ENCODE peak calls at places on chromosomes 11 and 22, in six cellular contexts. L is H9, F is IMR-90, N is neuronal stem cell, I is neural progenitor cell, Q is fibroblast of lung. G is an unnamed sample.

GRCh38 chr11:4465411-4465810 is 16.3 kb downstream of the OR52K2 start:
- DNase-seq in L (no peak), F (no peak), N (no peak), I (no peak), Q (no peak), G (no peak)

GRCh38 chr11:35418847-35419712 is at the start of gene SLC1A2:
- DNase-seq in L (peak), F (peak), N (peak), I (peak), Q (no peak), G (no peak)

GRCh38 chr22:18103527-18104269 is 6.9 kb upstream of the TUBA8 start:
- DNase-seq in L (no peak), F (no peak), N (no peak), I (no peak), Q (no peak), G (no peak)

GRCh38 chr11:65958774-65959420 is 2.6 kb upstream of the SART1 start:
- DNase-seq in L (no peak), F (no peak), N (no peak), I (no peak), Q (no peak), G (no peak)

GRCh38 chr11:101022256-101022655 is 107.4 kb downstream of the PGR start:
- DNase-seq in L (no peak), F (no peak), N (no peak), I (no peak), Q (no peak), G (peak)

GRCh38 chr11:44315947-44316387 is 6.0 kb upstream of the ALX4 start:
- DNase-seq in L (no peak), F (peak), N (no peak), I (peak), Q (no peak), G (peak)

GRCh38 chr11:117646419-117646818 is 150.6 kb downstream of the DSCAML1 start:
- DNase-seq in L (no peak), F (no peak), N (no peak), I (no peak), Q (no peak), G (no peak)

GRCh38 chr22:44645531-44645930 is 56.5 kb upstream of the PRR5 start:
- DNase-seq in L (peak), F (no peak), N (no peak), I (no peak), Q (no peak), G (no peak)

GRCh38 chr22:48779211-48779643 is 1048.4 kb downstream of the BRD1 start:
- DNase-seq in L (no peak), F (no peak), N (no peak), I (no peak), Q (no peak), G (no peak)

GRCh38 chr11:6757373-6757967 is 14.3 kb downstream of the OR2AG2 start:
- DNase-seq in L (peak), F (peak), N (peak), I (peak), Q (peak), G (peak)

GRCh38 chr11:115321602-115322289 is 182.5 kb downstream of the CADM1 start:
- DNase-seq in L (no peak), F (peak), N (no peak), I (no peak), Q (peak), G (no peak)

GRCh38 chr11:125429807-125430678 is 66.0 kb downstream of the FEZ1 start:
- DNase-seq in L (no peak), F (no peak), N (no peak), I (no peak), Q (no peak), G (no peak)

GRCh38 chr11:47415949-47416472 is 7.6 kb downstream of the SLC39A13 start:
- DNase-seq in L (no peak), F (peak), N (no peak), I (peak), Q (peak), G (peak)

GRCh38 chr22:27581688-27582087 is 219.9 kb downstream of the MN1 start:
- DNase-seq in L (no peak), F (peak), N (no peak), I (no peak), Q (peak), G (no peak)

GRCh38 chr11:21710791-21711190 is 482.1 kb upstream of the ANO5 start:
- DNase-seq in L (no peak), F (no peak), N (no peak), I (no peak), Q (no peak), G (no peak)

GRCh38 chr22:26466196-26466595 is 17.4 kb downstream of the HPS4 start:
- DNase-seq in L (no peak), F (no peak), N (no peak), I (no peak), Q (no peak), G (no peak)

GRCh38 chr11:68213135-68213515 is at the start of gene KMT5B:
- DNase-seq in L (no peak), F (peak), N (peak), I (no peak), Q (peak), G (no peak)

GRCh38 chr22:21587803-21588611 is 20.5 kb downstream of the UBE2L3 start:
- DNase-seq in L (no peak), F (peak), N (no peak), I (no peak), Q (peak), G (no peak)

GRCh38 chr22:49203863-49204598 is 623.6 kb downstream of the BRD1 start:
- DNase-seq in L (peak), F (no peak), N (no peak), I (no peak), Q (no peak), G (no peak)

GRCh38 chr11:83816572-83817187 is 530.5 kb upstream of the CCDC90B start:
- DNase-seq in L (no peak), F (peak), N (peak), I (peak), Q (peak), G (peak)

GRCh38 chr11:32888805-32889204 is 3.8 kb upstream of the QSER1 start:
- DNase-seq in L (no peak), F (peak), N (no peak), I (no peak), Q (peak), G (no peak)

GRCh38 chr11:64444838-64445441 is 86.0 kb downstream of the RPS6KA4 start:
- DNase-seq in L (no peak), F (peak), N (no peak), I (no peak), Q (peak), G (no peak)

GRCh38 chr11:59551651-59552521 is 40.5 kb downstream of the OR4D9 start:
- DNase-seq in L (peak), F (peak), N (peak), I (peak), Q (peak), G (peak)

GRCh38 chr22:27970596-27971220 is 51.7 kb upstream of the PITPNB start:
- DNase-seq in L (no peak), F (peak), N (no peak), I (no peak), Q (peak), G (no peak)

GRCh38 chr11:1401656-1402221 is 12.0 kb downstream of the BRSK2 start:
- DNase-seq in L (peak), F (peak), N (peak), I (peak), Q (peak), G (peak)

GRCh38 chr11:34339149-34340064 is 18.4 kb downstream of the ABTB2 start:
- DNase-seq in L (no peak), F (no peak), N (no peak), I (no peak), Q (no peak), G (no peak)

GRCh38 chr11:43130616-43131015 is 181.2 kb upstream of the API5 start:
- DNase-seq in L (peak), F (no peak), N (peak), I (peak), Q (no peak), G (no peak)

GRCh38 chr11:120819003-120819402 is 204.9 kb upstream of the TBCEL start:
- DNase-seq in L (no peak), F (no peak), N (no peak), I (no peak), Q (no peak), G (no peak)

GRCh38 chr11:97607301-97608000 is 1217.6 kb downstream of the JRKL start:
- DNase-seq in L (no peak), F (no peak), N (no peak), I (no peak), Q (peak), G (no peak)

GRCh38 chr22:26339755-26340154 is 89.3 kb upstream of the ASPHD2 start:
- DNase-seq in L (no peak), F (no peak), N (no peak), I (no peak), Q (no peak), G (no peak)

GRCh38 chr11:68381716-68382115 is 69.3 kb downstream of the LRP5 start:
- DNase-seq in L (no peak), F (no peak), N (no peak), I (no peak), Q (no peak), G (peak)

GRCh38 chr11:87181143-87181542 is 143.4 kb downstream of the TMEM135 start:
- DNase-seq in L (no peak), F (no peak), N (no peak), I (no peak), Q (no peak), G (no peak)
- H2AFZ ChIP-seq in L (no peak), F (no peak), N (no peak), I (no peak), Q (no peak), G (no peak)

GRCh38 chr11:8096575-8096974 is 15.6 kb downstream of the TUB start:
- DNase-seq in L (peak), F (no peak), N (no peak), I (no peak), Q (no peak), G (no peak)

GRCh38 chr11:8093931-8094575 is 13.0 kb downstream of the TUB start:
- DNase-seq in L (no peak), F (no peak), N (no peak), I (no peak), Q (no peak), G (no peak)

GRCh38 chr11:8095831-8096522 is 15.0 kb downstream of the TUB start:
- DNase-seq in L (no peak), F (no peak), N (no peak), I (no peak), Q (no peak), G (no peak)

GRCh38 chr11:8094656-8095055 is 13.6 kb downstream of the TUB start:
- DNase-seq in L (peak), F (no peak), N (no peak), I (no peak), Q (no peak), G (no peak)

DNA sequence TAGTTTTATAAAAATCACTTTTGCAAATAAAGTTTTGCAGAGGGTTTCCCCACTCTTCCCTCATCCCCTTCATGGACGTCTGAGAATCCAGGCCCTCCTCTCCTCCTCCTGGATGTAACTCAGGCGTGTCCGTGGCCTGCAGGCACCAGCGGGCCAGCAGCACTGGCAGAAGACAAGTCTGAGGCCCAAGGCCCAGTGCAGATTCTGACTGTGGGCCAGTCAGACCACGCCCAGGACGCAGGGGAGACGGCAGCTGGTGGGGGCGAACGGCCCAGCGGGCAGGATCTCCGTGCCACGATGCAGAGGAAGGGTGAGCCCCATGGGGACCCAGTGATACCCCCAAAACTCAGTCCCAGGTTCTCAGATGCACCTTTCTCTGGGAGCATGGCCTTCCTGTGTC is 14.3 kb downstream of the TUB start:
- DNase-seq in L (peak), F (no peak), N (no peak), I (no peak), Q (no peak), G (no peak)
- H3K27ac ChIP-seq in L (no peak), F (no peak), N (no peak), I (no peak), Q (no peak), G (no peak)

DNA sequence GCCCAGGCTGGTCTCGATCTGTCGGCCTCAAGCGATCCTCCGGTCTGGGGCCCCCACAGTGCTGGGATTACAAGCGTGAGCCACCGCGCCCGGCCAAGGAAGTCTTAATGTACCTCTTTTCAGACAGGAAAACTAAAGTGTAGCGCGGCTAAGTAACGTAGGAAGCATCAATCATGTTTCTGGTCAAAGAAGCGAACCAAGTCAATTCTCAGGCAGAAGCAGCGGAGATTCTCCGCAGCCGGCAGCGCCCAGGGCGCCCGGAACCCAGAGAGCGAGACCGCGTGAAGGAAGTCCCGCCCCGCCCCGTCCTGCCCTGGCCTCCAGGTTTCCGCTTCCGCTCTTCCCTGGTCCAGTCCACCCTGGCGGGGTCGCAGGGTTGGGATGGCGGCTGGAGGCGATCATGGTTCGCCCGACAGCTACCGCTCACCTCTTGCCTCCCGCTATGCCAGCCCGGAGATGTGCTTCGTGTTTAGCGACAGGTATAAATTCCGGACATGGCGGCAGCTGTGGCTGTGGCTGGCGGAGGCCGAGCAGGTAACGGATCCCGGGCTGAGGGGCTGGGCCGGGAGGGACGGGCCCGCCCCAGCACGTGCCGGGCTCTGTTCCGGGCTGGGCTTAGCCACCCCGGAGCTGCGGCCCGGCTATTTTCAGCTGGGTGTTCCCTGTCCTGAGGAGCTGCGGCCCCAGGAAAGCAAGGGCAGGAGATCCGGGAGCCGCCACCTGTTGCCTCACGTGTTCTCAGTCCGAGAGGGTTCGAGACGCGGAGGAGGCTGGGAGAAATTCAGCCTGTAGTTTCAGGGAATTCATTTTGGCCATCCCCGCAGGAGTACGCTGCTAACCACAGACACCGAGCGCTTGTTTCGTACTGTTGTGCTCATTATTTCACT is at the start of gene ADSL:
- DNase-seq in L (peak), F (peak), N (peak), I (peak), Q (peak), G (peak)
- H2AFZ ChIP-seq in L (no peak), F (peak), N (peak), I (peak), Q (peak), G (peak)

GRCh38 chr11:18721576-18722292 is 4.3 kb downstream of the IGSF22 start:
- DNase-seq in L (peak), F (peak), N (peak), I (peak), Q (peak), G (peak)
- H3K27ac ChIP-seq in L (no peak), F (no peak), N (no peak), I (no peak), Q (no peak), G (no peak)

GRCh38 chr11:26823963-26824362 is 102.1 kb upstream of the SLC5A12 start:
- DNase-seq in L (no peak), F (no peak), N (no peak), I (no peak), Q (no peak), G (no peak)

DNA sequence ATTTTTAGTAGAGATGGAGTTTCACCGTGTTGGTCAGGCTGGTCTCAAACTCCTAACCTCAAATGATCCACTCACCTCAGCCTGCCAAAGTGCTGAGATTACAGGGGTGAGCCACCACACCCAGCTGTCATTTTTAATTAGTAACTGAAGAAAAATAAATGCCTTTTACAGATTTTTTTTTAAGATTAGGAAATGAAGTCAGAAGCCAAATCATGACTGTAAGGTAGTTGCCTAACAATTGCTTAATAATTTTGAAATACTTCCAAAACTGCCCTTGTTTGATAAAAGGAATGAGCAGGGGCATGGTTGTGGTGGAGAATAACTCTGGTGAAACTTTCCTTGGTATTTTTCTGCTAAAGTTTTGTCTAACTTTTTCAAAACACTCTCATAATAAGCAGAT is 98.9 kb upstream of the SLC5A12 start:
- DNase-seq in L (no peak), F (peak), N (no peak), I (no peak), Q (peak), G (no peak)
- H2AFZ ChIP-seq in L (no peak), F (no peak), N (no peak), I (no peak), Q (no peak), G (no peak)

GRCh38 chr11:76835928-76836612 is 24.6 kb upstream of the ACER3 start:
- DNase-seq in L (no peak), F (peak), N (no peak), I (no peak), Q (peak), G (peak)
- H3K27ac ChIP-seq in L (no peak), F (no peak), N (no peak), I (no peak), Q (no peak), G (no peak)